ENCODE peak calls at places on chromosomes 11 and 22, in eight cellular contexts. One of them, this sample, is unnamed.

GRCh38 chr22:42626951-42627625 is 12.4 kb upstream of the POLDIP3 start:
- DNase-seq in osteocyte: no peak
- DNase-seq in T-helper 2 cell: no peak
- DNase-seq in fibroblast of pulmonary artery: no peak
- DNase-seq in WERI-Rb-1: no peak
- DNase-seq in neuronal stem cell: no peak
- DNase-seq in fibroblast of mammary gland: no peak
- DNase-seq in tibial artery: no peak
- DNase-seq in this sample: no peak

GRCh38 chr11:112345708-112346107 is 85.0 kb upstream of the PLET1 start:
- DNase-seq in osteocyte: no peak
- DNase-seq in T-helper 2 cell: no peak
- DNase-seq in fibroblast of pulmonary artery: no peak
- DNase-seq in WERI-Rb-1: peak
- DNase-seq in neuronal stem cell: no peak
- DNase-seq in fibroblast of mammary gland: no peak
- DNase-seq in tibial artery: no peak
- DNase-seq in this sample: peak

GRCh38 chr11:68750197-68750987 is 928 bp downstream of the TESMIN start:
- DNase-seq in osteocyte: no peak
- DNase-seq in T-helper 2 cell: peak
- DNase-seq in fibroblast of pulmonary artery: no peak
- DNase-seq in WERI-Rb-1: no peak
- DNase-seq in neuronal stem cell: peak
- DNase-seq in fibroblast of mammary gland: no peak
- DNase-seq in tibial artery: no peak
- DNase-seq in this sample: no peak

GRCh38 chr22:17772963-17773605 is 1.2 kb downstream of the BID start:
- DNase-seq in osteocyte: no peak
- DNase-seq in T-helper 2 cell: no peak
- DNase-seq in fibroblast of pulmonary artery: no peak
- DNase-seq in WERI-Rb-1: no peak
- DNase-seq in neuronal stem cell: no peak
- DNase-seq in fibroblast of mammary gland: peak
- DNase-seq in tibial artery: no peak
- DNase-seq in this sample: no peak

GRCh38 chr22:30969532-30970355 is 679 bp downstream of the TUG1 start:
- DNase-seq in osteocyte: no peak
- DNase-seq in T-helper 2 cell: peak
- DNase-seq in fibroblast of pulmonary artery: peak
- DNase-seq in WERI-Rb-1: peak
- DNase-seq in neuronal stem cell: no peak
- DNase-seq in fibroblast of mammary gland: peak
- DNase-seq in tibial artery: no peak
- DNase-seq in this sample: peak

GRCh38 chr11:72525466-72525865 is 91.1 kb upstream of the CLPB start:
- DNase-seq in osteocyte: no peak
- DNase-seq in T-helper 2 cell: no peak
- DNase-seq in fibroblast of pulmonary artery: no peak
- DNase-seq in WERI-Rb-1: no peak
- DNase-seq in neuronal stem cell: no peak
- DNase-seq in fibroblast of mammary gland: no peak
- DNase-seq in tibial artery: no peak
- DNase-seq in this sample: no peak

GRCh38 chr11:298406-299065 is 790 bp downstream of the IFITM5 start:
- DNase-seq in osteocyte: no peak
- DNase-seq in T-helper 2 cell: no peak
- DNase-seq in fibroblast of pulmonary artery: no peak
- DNase-seq in WERI-Rb-1: peak
- DNase-seq in neuronal stem cell: no peak
- DNase-seq in fibroblast of mammary gland: no peak
- DNase-seq in tibial artery: peak
- DNase-seq in this sample: no peak

GRCh38 chr22:27112273-27112672 is 454.9 kb downstream of the MIAT start:
- DNase-seq in osteocyte: no peak
- DNase-seq in T-helper 2 cell: no peak
- DNase-seq in fibroblast of pulmonary artery: no peak
- DNase-seq in WERI-Rb-1: no peak
- DNase-seq in neuronal stem cell: no peak
- DNase-seq in fibroblast of mammary gland: no peak
- DNase-seq in tibial artery: peak
- DNase-seq in this sample: no peak

GRCh38 chr11:117950320-117950719 is 21.1 kb upstream of the TMPRSS13 start:
- DNase-seq in osteocyte: peak
- DNase-seq in T-helper 2 cell: peak
- DNase-seq in fibroblast of pulmonary artery: no peak
- DNase-seq in WERI-Rb-1: no peak
- DNase-seq in neuronal stem cell: no peak
- DNase-seq in fibroblast of mammary gland: no peak
- DNase-seq in tibial artery: no peak
- DNase-seq in this sample: no peak

GRCh38 chr11:69419662-69420061 is 61.8 kb upstream of the LINC01488 start:
- DNase-seq in osteocyte: no peak
- DNase-seq in T-helper 2 cell: no peak
- DNase-seq in fibroblast of pulmonary artery: no peak
- DNase-seq in WERI-Rb-1: no peak
- DNase-seq in neuronal stem cell: no peak
- DNase-seq in fibroblast of mammary gland: no peak
- DNase-seq in tibial artery: no peak
- DNase-seq in this sample: no peak

GRCh38 chr11:68813778-68814177 is 27.9 kb downstream of the CPT1A start:
- DNase-seq in osteocyte: no peak
- DNase-seq in T-helper 2 cell: no peak
- DNase-seq in fibroblast of pulmonary artery: no peak
- DNase-seq in WERI-Rb-1: no peak
- DNase-seq in neuronal stem cell: no peak
- DNase-seq in fibroblast of mammary gland: no peak
- DNase-seq in tibial artery: no peak
- DNase-seq in this sample: no peak

This sample was measured in HEK293T.